ENCODE peak calls at places on chromosomes 7 and 10, in nine cellular contexts. One of them, this sample, is unnamed.

GRCh38 chr7:28298870-28299484 is 113.3 kb upstream of the CREB5 start:
- DNase-seq in AG08396: peak; percentile 61
- DNase-seq in activated naive CD4-positive, alpha-beta T cell treated with anti-CD3 and anti-CD28 coated beads, Interleukin-2, amount 10 ng/mL, durations not matched to agents 7 days and 5 days: no peak
- DNase-seq in stimulated activated CD4-positive, alpha-beta T cell treated with anti-CD3 and anti-CD28 coated beads, Interleukin-4, amount 100 ng/mL, for 1 hour: no peak
- DNase-seq in epithelial cell of esophagus: peak; percentile 69
- DNase-seq in CD8-positive, alpha-beta memory T cell: no peak
- DNase-seq in BJ: no peak
- DNase-seq in NCI-H460: peak; percentile 87
- DNase-seq in iPS DF 19.7: peak; percentile 71
- DNase-seq in this sample: peak; percentile 87

GRCh38 chr10:78764436-78764835 is 304.3 kb upstream of the ZMIZ1 start:
- DNase-seq in CD8-positive, alpha-beta memory T cell: no peak
- DNase-seq in AG08396: no peak
- DNase-seq in NCI-H460: no peak
- DNase-seq in stimulated activated CD4-positive, alpha-beta T cell treated with anti-CD3 and anti-CD28 coated beads, Interleukin-4, amount 100 ng/mL, for 1 hour: no peak
- DNase-seq in iPS DF 19.7: no peak
- DNase-seq in BJ: no peak
- DNase-seq in activated naive CD4-positive, alpha-beta T cell treated with anti-CD3 and anti-CD28 coated beads, Interleukin-2, amount 10 ng/mL, durations not matched to agents 7 days and 5 days: no peak
- DNase-seq in epithelial cell of esophagus: no peak
- DNase-seq in this sample: no peak

GRCh38 chr10:29389493-29389892 is 100.6 kb downstream of the LYZL1 start:
- DNase-seq in NCI-H460: no peak
- DNase-seq in BJ: no peak
- DNase-seq in epithelial cell of esophagus: no peak
- DNase-seq in CD8-positive, alpha-beta memory T cell: no peak
- DNase-seq in activated naive CD4-positive, alpha-beta T cell treated with anti-CD3 and anti-CD28 coated beads, Interleukin-2, amount 10 ng/mL, durations not matched to agents 7 days and 5 days: no peak
- DNase-seq in iPS DF 19.7: no peak
- DNase-seq in AG08396: no peak
- DNase-seq in stimulated activated CD4-positive, alpha-beta T cell treated with anti-CD3 and anti-CD28 coated beads, Interleukin-4, amount 100 ng/mL, for 1 hour: no peak
- DNase-seq in this sample: no peak

GRCh38 chr7:16661924-16662323 is 15.9 kb downstream of the BZW2 start:
- DNase-seq in epithelial cell of esophagus: no peak
- DNase-seq in AG08396: no peak
- DNase-seq in activated naive CD4-positive, alpha-beta T cell treated with anti-CD3 and anti-CD28 coated beads, Interleukin-2, amount 10 ng/mL, durations not matched to agents 7 days and 5 days: no peak
- DNase-seq in iPS DF 19.7: no peak
- DNase-seq in stimulated activated CD4-positive, alpha-beta T cell treated with anti-CD3 and anti-CD28 coated beads, Interleukin-4, amount 100 ng/mL, for 1 hour: no peak
- DNase-seq in CD8-positive, alpha-beta memory T cell: no peak
- DNase-seq in NCI-H460: no peak
- DNase-seq in BJ: no peak
- DNase-seq in this sample: no peak

GRCh38 chr10:69774596-69774995 is 27.1 kb upstream of the COL13A1 start:
- DNase-seq in BJ: no peak
- DNase-seq in stimulated activated CD4-positive, alpha-beta T cell treated with anti-CD3 and anti-CD28 coated beads, Interleukin-4, amount 100 ng/mL, for 1 hour: no peak
- DNase-seq in AG08396: no peak
- DNase-seq in NCI-H460: no peak
- DNase-seq in activated naive CD4-positive, alpha-beta T cell treated with anti-CD3 and anti-CD28 coated beads, Interleukin-2, amount 10 ng/mL, durations not matched to agents 7 days and 5 days: no peak
- DNase-seq in epithelial cell of esophagus: no peak
- DNase-seq in CD8-positive, alpha-beta memory T cell: no peak
- DNase-seq in iPS DF 19.7: no peak
- DNase-seq in this sample: no peak

GRCh38 chr7:22154130-22154529 is 202.8 kb downstream of the RAPGEF5 start:
- DNase-seq in BJ: no peak
- DNase-seq in AG08396: no peak
- DNase-seq in activated naive CD4-positive, alpha-beta T cell treated with anti-CD3 and anti-CD28 coated beads, Interleukin-2, amount 10 ng/mL, durations not matched to agents 7 days and 5 days: peak; percentile 22
- DNase-seq in stimulated activated CD4-positive, alpha-beta T cell treated with anti-CD3 and anti-CD28 coated beads, Interleukin-4, amount 100 ng/mL, for 1 hour: no peak
- DNase-seq in iPS DF 19.7: no peak
- DNase-seq in CD8-positive, alpha-beta memory T cell: no peak
- DNase-seq in epithelial cell of esophagus: no peak
- DNase-seq in NCI-H460: no peak
- DNase-seq in this sample: no peak

GRCh38 chr7:16669581-16669980 is 23.6 kb downstream of the BZW2 start:
- DNase-seq in activated naive CD4-positive, alpha-beta T cell treated with anti-CD3 and anti-CD28 coated beads, Interleukin-2, amount 10 ng/mL, durations not matched to agents 7 days and 5 days: no peak
- DNase-seq in BJ: no peak
- DNase-seq in iPS DF 19.7: no peak
- DNase-seq in epithelial cell of esophagus: peak; percentile 61
- DNase-seq in stimulated activated CD4-positive, alpha-beta T cell treated with anti-CD3 and anti-CD28 coated beads, Interleukin-4, amount 100 ng/mL, for 1 hour: no peak
- DNase-seq in CD8-positive, alpha-beta memory T cell: no peak
- DNase-seq in NCI-H460: no peak
- DNase-seq in AG08396: no peak
- DNase-seq in this sample: no peak

GRCh38 chr7:5270788-5271187 is 12.0 kb upstream of the SLC29A4 start:
- DNase-seq in stimulated activated CD4-positive, alpha-beta T cell treated with anti-CD3 and anti-CD28 coated beads, Interleukin-4, amount 100 ng/mL, for 1 hour: no peak
- DNase-seq in CD8-positive, alpha-beta memory T cell: no peak
- DNase-seq in epithelial cell of esophagus: no peak
- DNase-seq in NCI-H460: no peak
- DNase-seq in iPS DF 19.7: no peak
- DNase-seq in activated naive CD4-positive, alpha-beta T cell treated with anti-CD3 and anti-CD28 coated beads, Interleukin-2, amount 10 ng/mL, durations not matched to agents 7 days and 5 days: no peak
- DNase-seq in BJ: no peak
- DNase-seq in AG08396: no peak
- DNase-seq in this sample: no peak

GRCh38 chr10:49318028-49318427 is 19.1 kb downstream of the C10orf71 start:
- DNase-seq in iPS DF 19.7: no peak
- DNase-seq in BJ: no peak
- DNase-seq in AG08396: no peak
- DNase-seq in stimulated activated CD4-positive, alpha-beta T cell treated with anti-CD3 and anti-CD28 coated beads, Interleukin-4, amount 100 ng/mL, for 1 hour: no peak
- DNase-seq in CD8-positive, alpha-beta memory T cell: no peak
- DNase-seq in epithelial cell of esophagus: no peak
- DNase-seq in NCI-H460: no peak
- DNase-seq in activated naive CD4-positive, alpha-beta T cell treated with anti-CD3 and anti-CD28 coated beads, Interleukin-2, amount 10 ng/mL, durations not matched to agents 7 days and 5 days: no peak
- DNase-seq in this sample: no peak

GRCh38 chr7:155222578-155222977 is 75.1 kb upstream of the INSIG1 start:
- DNase-seq in epithelial cell of esophagus: no peak
- DNase-seq in NCI-H460: no peak
- DNase-seq in stimulated activated CD4-positive, alpha-beta T cell treated with anti-CD3 and anti-CD28 coated beads, Interleukin-4, amount 100 ng/mL, for 1 hour: no peak
- DNase-seq in iPS DF 19.7: no peak
- DNase-seq in CD8-positive, alpha-beta memory T cell: no peak
- DNase-seq in BJ: no peak
- DNase-seq in activated naive CD4-positive, alpha-beta T cell treated with anti-CD3 and anti-CD28 coated beads, Interleukin-2, amount 10 ng/mL, durations not matched to agents 7 days and 5 days: no peak
- DNase-seq in AG08396: no peak
- DNase-seq in this sample: no peak

GRCh38 chr7:104196161-104196560 is 11.7 kb downstream of the ORC5 start:
- DNase-seq in AG08396: no peak
- DNase-seq in activated naive CD4-positive, alpha-beta T cell treated with anti-CD3 and anti-CD28 coated beads, Interleukin-2, amount 10 ng/mL, durations not matched to agents 7 days and 5 days: no peak
- DNase-seq in epithelial cell of esophagus: no peak
- DNase-seq in iPS DF 19.7: no peak
- DNase-seq in BJ: no peak
- DNase-seq in CD8-positive, alpha-beta memory T cell: no peak
- DNase-seq in stimulated activated CD4-positive, alpha-beta T cell treated with anti-CD3 and anti-CD28 coated beads, Interleukin-4, amount 100 ng/mL, for 1 hour: no peak
- DNase-seq in NCI-H460: no peak
- DNase-seq in this sample: no peak